ENCODE peak calls at places on chromosome 1, in four cellular contexts. G is MM.1S, S is coronary artery, U is fibroblast of mammary gland. O is an unnamed sample.

GRCh38 chr1:28439320-28439719 is 66.5 kb upstream of the RCC1 start:
- DNase-seq in G (no peak), S (no peak), U (no peak), O (no peak)

GRCh38 chr1:166136699-166137401 is 30.0 kb downstream of the FAM78B start:
- DNase-seq in G (no peak), S (no peak), U (no peak), O (no peak)

GRCh38 chr1:115134850-115135484 is 45.7 kb upstream of the TSPAN2 start:
- DNase-seq in G (no peak), S (peak; percentile 89), U (peak; percentile 71), O (no peak)

GRCh38 chr1:95223110-95223509 is 10.9 kb upstream of the RWDD3 start:
- DNase-seq in G (no peak), S (no peak), U (peak; percentile 56), O (no peak)

GRCh38 chr1:237736372-237737029 is 154.2 kb downstream of the ZP4 start:
- DNase-seq in G (peak; percentile 56), S (no peak), U (no peak), O (no peak)

GRCh38 chr1:159939603-159940002 is 5.8 kb downstream of the IGSF9 start:
- DNase-seq in G (no peak), S (no peak), U (no peak), O (no peak)

GRCh38 chr1:235919127-235919796 is 52.6 kb upstream of the LYST start:
- DNase-seq in G (peak; percentile 27), S (no peak), U (peak; percentile 64), O (no peak)

GRCh38 chr1:15620155-15620545 is 2.9 kb downstream of the DDI2 start:
- DNase-seq in G (no peak), S (no peak), U (peak; percentile 66), O (no peak)

GRCh38 chr1:30052178-30052577 is 671.2 kb downstream of the MATN1 start:
- DNase-seq in G (no peak), S (no peak), U (no peak), O (no peak)
- TF ChIP-seq CTCF in G (no peak), S (no peak), U (no peak), O (no peak)

GRCh38 chr1:182702826-182703524 is 18.6 kb upstream of the RGS8 start:
- DNase-seq in G (no peak), S (no peak), U (no peak), O (no peak)

GRCh38 chr1:182703539-182703938 is 19.2 kb upstream of the RGS8 start:
- DNase-seq in G (no peak), S (no peak), U (no peak), O (no peak)

GRCh38 chr1:182699673-182700350 is 15.4 kb upstream of the RGS8 start:
- DNase-seq in G (no peak), S (no peak), U (no peak), O (no peak)

GRCh38 chr1:182698977-182699672 is 14.7 kb upstream of the RGS8 start:
- DNase-seq in G (no peak), S (peak; percentile 79), U (peak; percentile 6), O (no peak)

DNA sequence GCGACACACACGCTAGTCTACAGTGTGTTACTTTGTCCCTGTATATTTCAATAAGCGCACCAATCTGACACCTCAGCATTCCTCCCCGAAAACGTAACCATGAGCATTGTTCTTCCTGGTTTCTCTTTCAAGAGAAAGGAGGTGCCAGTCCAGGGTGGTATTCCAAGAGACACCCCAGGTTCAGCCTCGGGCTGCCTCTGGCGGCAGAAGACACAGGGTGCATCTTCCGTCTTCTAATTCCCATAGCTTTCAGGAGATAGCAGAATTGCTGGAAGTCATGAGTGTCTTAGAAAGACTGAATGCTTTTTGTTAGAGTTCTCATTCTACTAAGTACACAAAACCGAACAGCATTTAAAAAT is 15.9 kb upstream of the RGS8 start:
- DNase-seq in G (no peak), S (no peak), U (no peak), O (no peak)
- TF ChIP-seq CTCF in G (no peak), S (no peak), U (no peak), O (no peak)

GRCh38 chr1:196896355-196896754 is 8.5 kb downstream of the CFHR4 start:
- DNase-seq in G (no peak), S (no peak), U (no peak), O (no peak)

GRCh38 chr1:196897158-196897828 is 9.4 kb downstream of the CFHR4 start:
- DNase-seq in G (no peak), S (no peak), U (no peak), O (no peak)

DNA sequence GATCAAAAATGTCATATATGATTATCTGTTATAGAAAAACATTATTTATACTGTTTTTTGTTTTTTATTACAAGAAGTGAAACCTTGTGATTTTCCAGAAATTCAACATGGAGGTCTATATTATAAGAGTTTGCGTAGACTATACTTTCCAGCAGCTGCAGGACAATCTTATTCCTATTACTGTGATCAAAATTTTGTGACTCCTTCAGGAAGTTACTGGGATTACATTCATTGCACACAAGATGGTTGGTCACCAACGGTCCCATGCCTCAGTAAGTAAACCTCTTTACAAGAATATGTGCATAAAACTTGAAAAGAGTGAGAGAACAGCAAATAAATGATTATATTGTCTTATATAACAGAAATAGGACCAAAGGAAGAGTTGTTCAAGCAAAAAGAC is 14.5 kb downstream of the CFHR4 start:
- DNase-seq in G (no peak), S (no peak), U (no peak), O (no peak)
- TF ChIP-seq CTCF in G (no peak), S (no peak), U (no peak), O (no peak)

DNA sequence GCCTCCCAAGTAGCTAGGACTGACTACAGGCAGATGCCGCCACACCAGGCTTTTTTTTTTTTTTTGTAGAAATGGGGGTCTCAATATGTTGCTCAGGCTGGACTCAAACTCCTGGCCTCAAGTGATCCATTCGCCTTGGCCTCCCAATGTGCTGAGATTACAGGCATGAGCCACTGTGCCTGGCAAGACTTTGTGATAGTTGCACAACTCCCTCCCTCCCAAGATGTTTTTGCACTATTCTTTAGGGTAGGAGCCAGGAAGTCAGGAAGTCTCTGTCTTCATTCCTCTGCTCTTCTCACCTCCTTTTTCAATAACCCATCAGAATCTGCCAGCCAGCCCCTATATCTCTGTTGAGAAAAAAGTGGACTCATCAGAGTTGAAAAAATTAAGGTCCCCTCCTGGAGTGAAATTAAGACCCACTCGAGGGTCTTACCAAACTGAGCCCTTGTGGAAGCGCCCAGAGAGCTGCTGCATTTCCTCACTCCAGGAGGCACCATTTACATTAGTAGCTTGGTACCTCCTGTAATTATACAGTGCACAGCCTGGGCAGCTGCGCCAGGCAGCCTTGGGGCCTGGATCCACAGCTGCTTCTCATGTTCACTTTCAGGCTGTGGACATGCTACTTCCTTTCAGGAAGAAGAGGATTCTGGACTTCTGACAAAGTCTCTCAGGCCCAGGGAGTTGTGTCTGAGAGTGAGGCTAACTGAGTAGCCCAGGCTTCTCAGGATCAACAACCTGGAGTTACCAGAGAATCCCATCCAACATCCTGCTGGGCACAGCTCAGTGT is 24.0 kb downstream of the TCEA3 start:
- DNase-seq in G (no peak), S (no peak), U (peak; percentile 81), O (no peak)
- TF ChIP-seq CTCF in G (no peak), S (no peak), U (no peak), O (no peak)

GRCh38 chr1:201049248-201049831 is 25.8 kb upstream of the KIF21B start:
- DNase-seq in G (no peak), S (no peak), U (no peak), O (no peak)

GRCh38 chr1:201050515-201051277 is 27.2 kb upstream of the KIF21B start:
- DNase-seq in G (no peak), S (no peak), U (peak; percentile 54), O (no peak)

GRCh38 chr1:201053155-201053860 is 29.8 kb upstream of the KIF21B start:
- DNase-seq in G (no peak), S (no peak), U (no peak), O (no peak)

GRCh38 chr1:201054030-201054635 is 30.6 kb upstream of the KIF21B start:
- DNase-seq in G (no peak), S (no peak), U (no peak), O (no peak)

GRCh38 chr1:201051399-201051798 is 27.9 kb upstream of the KIF21B start:
- DNase-seq in G (no peak), S (no peak), U (no peak), O (no peak)
- TF ChIP-seq CTCF in G (no peak), S (no peak), U (no peak), O (no peak)

GRCh38 chr1:226062558-226063361 is at the start of gene H3-3A:
- DNase-seq in G (peak; percentile 98), S (peak; percentile 98), U (peak; percentile 89), O (peak; percentile 97)
- TF ChIP-seq CTCF in G (no peak), S (no peak), U (no peak), O (no peak)

GRCh38 chr1:14113841-14114567 is 414.0 kb downstream of the PRDM2 start:
- DNase-seq in G (peak; percentile 74), S (no peak), U (peak; percentile 63), O (peak; percentile 28)
- TF ChIP-seq CTCF in G (peak; percentile 92), S (no peak), U (peak; percentile 64), O (peak; percentile 35)

GRCh38 chr1:38129473-38129872 is 82.9 kb upstream of the POU3F1 start:
- DNase-seq in G (no peak), S (no peak), U (no peak), O (no peak)
- TF ChIP-seq CTCF in G (no peak), S (no peak), U (no peak), O (no peak)

GRCh38 chr1:10834770-10835412 is 38.4 kb upstream of the CASZ1 start:
- DNase-seq in G (no peak), S (no peak), U (no peak), O (no peak)

GRCh38 chr1:10836726-10837125 is 40.3 kb upstream of the CASZ1 start:
- DNase-seq in G (no peak), S (no peak), U (no peak), O (no peak)

GRCh38 chr1:10833630-10834557 is 37.4 kb upstream of the CASZ1 start:
- DNase-seq in G (no peak), S (no peak), U (peak; percentile 6), O (no peak)

GRCh38 chr1:10838541-10838940 is 42.1 kb upstream of the CASZ1 start:
- DNase-seq in G (no peak), S (no peak), U (no peak), O (no peak)

DNA sequence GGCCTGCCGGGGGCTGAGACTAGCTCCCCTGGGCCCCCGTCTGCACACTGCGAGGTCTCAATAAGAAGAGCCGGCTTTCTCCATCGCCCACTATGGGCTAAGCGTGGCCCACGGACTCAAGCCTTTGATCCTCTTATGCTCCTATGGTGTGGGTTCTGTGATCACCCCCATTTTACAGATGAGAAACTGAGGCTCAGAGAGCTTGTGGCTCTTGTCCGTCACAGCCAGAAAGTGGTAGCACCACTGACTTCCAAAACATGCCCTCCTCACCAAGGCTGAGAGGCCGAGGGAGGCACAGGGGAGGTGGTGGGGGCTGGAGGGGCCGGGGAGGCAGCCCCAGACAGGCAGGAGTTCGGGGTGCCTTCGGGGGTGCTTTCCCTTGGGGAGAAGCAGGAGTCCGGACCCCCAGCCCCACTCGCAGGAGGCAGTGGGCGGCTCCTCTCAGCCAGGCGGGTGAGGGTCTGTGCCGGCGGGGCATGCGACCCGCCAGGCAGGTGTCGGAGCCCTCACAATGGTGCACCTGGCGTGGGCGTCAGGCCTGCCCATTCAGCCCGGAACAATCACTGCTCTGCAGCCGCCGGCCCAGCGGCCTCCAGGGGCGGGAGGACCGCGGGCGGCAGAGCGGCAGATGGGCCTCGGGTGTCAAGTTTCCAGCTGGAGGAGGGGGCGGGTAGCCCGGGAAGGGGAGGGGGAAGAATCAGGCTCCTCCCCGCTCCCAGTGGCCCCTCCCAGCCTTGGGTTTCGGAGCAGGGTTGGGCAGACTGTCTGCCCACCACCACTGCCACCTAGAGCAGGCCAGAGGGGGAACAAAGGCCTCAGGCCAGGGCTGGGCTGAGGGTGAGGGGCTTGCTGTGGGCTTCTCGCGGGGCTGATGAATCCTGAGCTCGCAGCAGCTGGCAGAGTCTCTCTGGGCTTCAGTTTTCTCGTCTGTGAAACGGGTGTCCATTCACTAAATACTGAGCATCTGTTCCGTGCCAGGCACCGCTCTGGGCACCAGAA is 39.3 kb upstream of the CASZ1 start:
- DNase-seq in G (no peak), S (no peak), U (peak; percentile 14), O (peak; percentile 68)
- TF ChIP-seq CTCF in G (no peak), S (no peak), U (no peak), O (no peak)